ENCODE peak calls at places on chromosomes 16 and 17, in eight cellular contexts. D is A673, O is lung, E is natural killer cell, K is AG10803, V is GM03348, L is cardiac fibroblast, Z is neural crest cell. G is an unnamed sample.

GRCh38 chr16:27792486-27793275 is 242.7 kb downstream of the KATNIP start:
- DNase-seq in Z (no peak), D (no peak), L (peak; percentile 18), E (no peak), V (no peak), O (no peak), K (peak; percentile 8), G (no peak)

GRCh38 chr17:65554568-65555223 is 6.8 kb downstream of the AXIN2 start:
- DNase-seq in O (no peak), Z (no peak), K (peak; percentile 75), D (no peak), V (peak; percentile 57), L (no peak), E (no peak), G (no peak)

GRCh38 chr17:19447085-19447583 is 36.1 kb downstream of the RNF112 start:
- DNase-seq in O (peak; percentile 74), V (peak; percentile 84), Z (peak; percentile 92), D (peak; percentile 88), K (peak; percentile 67), L (peak; percentile 84), E (peak; percentile 57), G (peak; percentile 68)

GRCh38 chr16:69935278-69935711 is 15.8 kb upstream of the CLEC18A start:
- DNase-seq in V (no peak), K (no peak), D (no peak), O (no peak), Z (no peak), L (no peak), E (no peak), G (no peak)

GRCh38 chr16:74186589-74186988 is 110.0 kb upstream of the PSMD7 start:
- DNase-seq in L (no peak), O (no peak), K (peak; percentile 47), Z (no peak), V (peak; percentile 11), D (peak; percentile 92), E (no peak), G (no peak)

GRCh38 chr17:55332296-55333041 is 67.7 kb downstream of the HLF start:
- DNase-seq in K (no peak), Z (no peak), E (no peak), V (no peak), O (peak; percentile 85), L (no peak), D (no peak), G (peak; percentile 68)

GRCh38 chr16:78984887-78985464 is 615.6 kb downstream of the MAF start:
- DNase-seq in V (no peak), Z (no peak), O (no peak), D (peak; percentile 24), L (no peak), E (no peak), K (no peak), G (peak; percentile 84)

GRCh38 chr17:8948462-8948861 is 17.0 kb downstream of the PIK3R5 start:
- DNase-seq in K (no peak), Z (no peak), O (no peak), E (no peak), L (no peak), D (no peak), V (no peak), G (no peak)

GRCh38 chr17:73625975-73626706 is 18.1 kb downstream of the SDK2 start:
- DNase-seq in K (no peak), E (no peak), D (no peak), V (no peak), L (no peak), O (no peak), Z (no peak), G (no peak)

GRCh38 chr17:55420776-55421178 is 858 bp downstream of the MMD start:
- DNase-seq in L (no peak), O (peak; percentile 30), D (peak; percentile 32), E (peak; percentile 34), Z (peak; percentile 29), V (peak; percentile 36), K (no peak), G (peak; percentile 55)

GRCh38 chr17:512926-513325 is 160.3 kb upstream of the RPH3AL start:
- DNase-seq in O (no peak), E (no peak), K (peak; percentile 84), V (peak; percentile 83), Z (no peak), D (peak; percentile 26), L (no peak), G (no peak)

GRCh38 chr16:49460786-49461470 is 87.3 kb downstream of the C16orf78 start:
- DNase-seq in V (no peak), D (no peak), K (no peak), Z (no peak), E (peak; percentile 4), O (no peak), L (no peak), G (no peak)

GRCh38 chr16:68359398-68360191 is 48.8 kb downstream of the PRMT7 start:
- DNase-seq in O (no peak), Z (no peak), V (no peak), E (no peak), L (no peak), D (no peak), K (no peak), G (no peak)

GRCh38 chr16:4511441-4512082 is 27.0 kb downstream of the CDIP1 start:
- DNase-seq in Z (peak; percentile 63), V (peak; percentile 45), O (peak; percentile 36), K (peak; percentile 27), L (peak; percentile 44), D (peak; percentile 60), E (no peak), G (peak; percentile 67)

GRCh38 chr17:55668581-55668980 is 54.1 kb downstream of the TMEM100 start:
- DNase-seq in D (no peak), L (no peak), K (no peak), Z (peak; percentile 22), E (no peak), O (no peak), V (no peak), G (no peak)

GRCh38 chr16:3059723-3060242 is 5.7 kb upstream of the IL32 start:
- DNase-seq in Z (no peak), L (no peak), V (no peak), E (no peak), K (no peak), O (no peak), D (no peak), G (no peak)

GRCh38 chr17:4735825-4736651 is 3.6 kb upstream of the ZMYND15 start:
- DNase-seq in V (no peak), O (peak; percentile 51), E (no peak), Z (no peak), K (peak; percentile 42), D (no peak), L (no peak), G (no peak)

GRCh38 chr17:3964203-3965122 is at the start of gene ATP2A3:
- DNase-seq in Z (no peak), O (no peak), E (peak; percentile 63), V (peak; percentile 63), K (no peak), L (no peak), D (peak; percentile 31), G (peak; percentile 64)

GRCh38 chr17:50687200-50688066 is 20.3 kb downstream of the ANKRD40 start:
- DNase-seq in L (no peak), V (peak; percentile 69), O (no peak), K (peak; percentile 71), Z (no peak), E (no peak), D (no peak), G (peak; percentile 64)

GRCh38 chr17:61815863-61816523 is 47.3 kb downstream of the BRIP1 start:
- DNase-seq in V (no peak), L (no peak), D (no peak), K (no peak), Z (no peak), E (no peak), O (no peak), G (no peak)

GRCh38 chr17:74579910-74580309 is 12.2 kb downstream of the CD300LD start:
- DNase-seq in D (no peak), V (no peak), L (no peak), E (no peak), Z (no peak), K (no peak), O (no peak), G (no peak)

GRCh38 chr17:1398900-1399299 is 1.1 kb downstream of the YWHAE start:
- DNase-seq in E (peak; percentile 22), V (no peak), K (peak; percentile 51), L (peak; percentile 59), O (no peak), D (peak; percentile 42), Z (peak; percentile 12), G (peak; percentile 35)

GRCh38 chr17:27236710-27237315 is 57.1 kb upstream of the WSB1 start:
- DNase-seq in O (peak; percentile 70), K (peak; percentile 65), E (peak; percentile 72), D (peak; percentile 71), V (peak; percentile 76), L (peak; percentile 88), Z (peak; percentile 74), G (peak; percentile 80)

GRCh38 chr17:75490173-75490743 is 25.1 kb downstream of the CASKIN2 start:
- DNase-seq in E (no peak), V (no peak), O (no peak), D (no peak), L (no peak), K (no peak), Z (no peak), G (peak; percentile 91)

GRCh38 chr17:4515501-4515900 is 16.8 kb downstream of the SPNS2 start:
- DNase-seq in Z (no peak), E (no peak), O (no peak), L (no peak), V (no peak), K (no peak), D (no peak), G (peak; percentile 61)

GRCh38 chr16:11107781-11108465 is 148.1 kb downstream of the SOCS1 start:
- DNase-seq in E (no peak), O (no peak), Z (no peak), D (no peak), L (peak; percentile 70), K (peak; percentile 42), V (no peak), G (no peak)

GRCh38 chr17:74519951-74520553 is 11.2 kb downstream of the CD300LB start:
- DNase-seq in L (no peak), O (no peak), K (no peak), D (no peak), E (no peak), V (peak; percentile 0), Z (no peak), G (no peak)

GRCh38 chr17:8152112-8152775 is at the start of gene PER1:
- DNase-seq in Z (peak; percentile 85), E (peak; percentile 83), D (peak; percentile 93), K (peak; percentile 95), L (peak; percentile 99), O (peak; percentile 98), V (peak; percentile 96), G (peak; percentile 97)

GRCh38 chr17:41416478-41416877 is 7.9 kb downstream of the KRT37 start:
- DNase-seq in D (no peak), L (no peak), K (peak; percentile 13), E (no peak), V (no peak), O (no peak), Z (no peak), G (no peak)

GRCh38 chr17:7435676-7436555 is 681 bp downstream of the TMEM102 start:
- DNase-seq in Z (no peak), K (no peak), L (no peak), O (peak; percentile 49), E (peak; percentile 50), D (peak; percentile 78), V (no peak), G (peak; percentile 67)

GRCh38 chr16:5867250-5867649 is 769.7 kb upstream of the EEF2KMT start:
- DNase-seq in E (no peak), O (no peak), K (no peak), L (no peak), Z (no peak), D (no peak), V (no peak), G (no peak)

G was measured in small intestine.